ENCODE peak calls at places on chromosomes 7 and 10, in four cellular contexts. One of them, this sample, is unnamed.

GRCh38 chr10:102492983-102493382 is 9.5 kb downstream of the ACTR1A start:
- DNase-seq in D341Med: no peak
- DNase-seq in HFFc6: no peak
- DNase-seq in mucosa of descending colon: no peak
- DNase-seq in this sample: peak; percentile 50

GRCh38 chr7:85041599-85042216 is 145.1 kb downstream of the SEMA3D start:
- DNase-seq in D341Med: peak; percentile 53
- DNase-seq in HFFc6: peak; percentile 64
- DNase-seq in mucosa of descending colon: peak; percentile 55
- DNase-seq in this sample: peak; percentile 64

GRCh38 chr7:31437466-31437865 is 76.4 kb upstream of the ITPRID1 start:
- DNase-seq in D341Med: no peak
- DNase-seq in HFFc6: no peak
- DNase-seq in mucosa of descending colon: no peak
- DNase-seq in this sample: peak; percentile 6

GRCh38 chr7:122136639-122137253 is 7.3 kb downstream of the AASS start:
- DNase-seq in D341Med: no peak
- DNase-seq in HFFc6: no peak
- DNase-seq in mucosa of descending colon: no peak
- DNase-seq in this sample: no peak

GRCh38 chr10:28137907-28138880 is 139.3 kb upstream of the ODAD2 start:
- DNase-seq in D341Med: no peak
- DNase-seq in HFFc6: peak; percentile 93
- DNase-seq in mucosa of descending colon: no peak
- DNase-seq in this sample: no peak

GRCh38 chr7:44193011-44193802 is 4.0 kb upstream of the GCK start:
- DNase-seq in D341Med: no peak
- DNase-seq in HFFc6: no peak
- DNase-seq in mucosa of descending colon: no peak
- DNase-seq in this sample: no peak

GRCh38 chr10:100043344-100043743 is 33.6 kb upstream of the DNMBP start:
- DNase-seq in D341Med: no peak
- DNase-seq in HFFc6: no peak
- DNase-seq in mucosa of descending colon: no peak
- DNase-seq in this sample: no peak

GRCh38 chr10:132811891-132812481 is 26.0 kb upstream of the NKX6-2 start:
- DNase-seq in D341Med: no peak
- DNase-seq in HFFc6: no peak
- DNase-seq in mucosa of descending colon: peak; percentile 7
- DNase-seq in this sample: no peak

GRCh38 chr7:42566981-42567510 is 330.0 kb upstream of the GLI3 start:
- DNase-seq in D341Med: no peak
- DNase-seq in HFFc6: no peak
- DNase-seq in mucosa of descending colon: no peak
- DNase-seq in this sample: no peak

GRCh38 chr10:4241724-4242345 is 456.8 kb upstream of the KLF6 start:
- DNase-seq in D341Med: no peak
- DNase-seq in HFFc6: peak; percentile 97
- DNase-seq in mucosa of descending colon: no peak
- DNase-seq in this sample: no peak

GRCh38 chr7:11237742-11238141 is 264.1 kb downstream of the PHF14 start:
- DNase-seq in D341Med: no peak
- DNase-seq in HFFc6: no peak
- DNase-seq in mucosa of descending colon: peak; percentile 40
- DNase-seq in this sample: peak; percentile 66

GRCh38 chr7:28807396-28807994 is 150.6 kb downstream of the TRIL start:
- DNase-seq in D341Med: no peak
- DNase-seq in HFFc6: no peak
- DNase-seq in mucosa of descending colon: no peak
- DNase-seq in this sample: no peak

GRCh38 chr10:17873946-17874345 is 64.8 kb downstream of the MRC1 start:
- DNase-seq in D341Med: no peak
- DNase-seq in HFFc6: no peak
- DNase-seq in mucosa of descending colon: no peak
- DNase-seq in this sample: no peak

GRCh38 chr7:36309301-36309700 is 80.4 kb upstream of the ANLN start:
- DNase-seq in D341Med: no peak
- DNase-seq in HFFc6: no peak
- DNase-seq in mucosa of descending colon: no peak
- DNase-seq in this sample: no peak

GRCh38 chr10:35005868-35006267 is 84.3 kb downstream of the CUL2 start:
- DNase-seq in D341Med: no peak
- DNase-seq in HFFc6: peak; percentile 98
- DNase-seq in mucosa of descending colon: no peak
- DNase-seq in this sample: no peak

GRCh38 chr7:151014950-151015349 is 9.3 kb downstream of the ATG9B start:
- DNase-seq in D341Med: no peak
- DNase-seq in HFFc6: no peak
- DNase-seq in mucosa of descending colon: no peak
- DNase-seq in this sample: no peak

GRCh38 chr7:75842836-75843446 is 29.3 kb upstream of the CCL24 start:
- DNase-seq in D341Med: no peak
- DNase-seq in HFFc6: peak; percentile 83
- DNase-seq in mucosa of descending colon: no peak
- DNase-seq in this sample: no peak

GRCh38 chr7:12244129-12244528 is 33.0 kb downstream of the TMEM106B start:
- DNase-seq in D341Med: peak; percentile 41
- DNase-seq in HFFc6: no peak
- DNase-seq in mucosa of descending colon: peak; percentile 49
- DNase-seq in this sample: no peak

GRCh38 chr7:4775281-4776159 is at the start of gene AP5Z1:
- DNase-seq in D341Med: peak; percentile 100
- DNase-seq in HFFc6: peak; percentile 89
- DNase-seq in mucosa of descending colon: peak; percentile 96
- DNase-seq in this sample: peak; percentile 85

GRCh38 chr7:2079332-2080068 is 153.2 kb downstream of the MAD1L1 start:
- DNase-seq in D341Med: no peak
- DNase-seq in HFFc6: no peak
- DNase-seq in mucosa of descending colon: peak; percentile 55
- DNase-seq in this sample: no peak

GRCh38 chr10:133274751-133275682 is 1.7 kb downstream of the ADAM8 start:
- DNase-seq in D341Med: no peak
- DNase-seq in HFFc6: no peak
- DNase-seq in mucosa of descending colon: peak; percentile 55
- DNase-seq in this sample: no peak

GRCh38 chr7:116122972-116123595 is 87.3 kb upstream of the TES start:
- DNase-seq in D341Med: peak; percentile 30
- DNase-seq in HFFc6: peak; percentile 38
- DNase-seq in mucosa of descending colon: no peak
- DNase-seq in this sample: peak; percentile 1

GRCh38 chr10:97701438-97702064 is 12.0 kb upstream of the MARVELD1 start:
- DNase-seq in D341Med: peak; percentile 71
- DNase-seq in HFFc6: peak; percentile 74
- DNase-seq in mucosa of descending colon: no peak
- DNase-seq in this sample: peak; percentile 91

GRCh38 chr10:100364735-100365391 is 17.8 kb downstream of the SCD start:
- DNase-seq in D341Med: no peak
- DNase-seq in HFFc6: peak; percentile 70
- DNase-seq in mucosa of descending colon: peak; percentile 91
- DNase-seq in this sample: peak; percentile 47

GRCh38 chr10:84493951-84494848 is 165.8 kb downstream of the CCSER2 start:
- DNase-seq in D341Med: no peak
- DNase-seq in HFFc6: peak; percentile 39
- DNase-seq in mucosa of descending colon: no peak
- DNase-seq in this sample: no peak

GRCh38 chr10:133520193-133520738 is 6.9 kb upstream of the CYP2E1 start:
- DNase-seq in D341Med: peak; percentile 57
- DNase-seq in HFFc6: peak; percentile 38
- DNase-seq in mucosa of descending colon: peak; percentile 93
- DNase-seq in this sample: peak; percentile 3

GRCh38 chr10:60820093-60820769 is 42.0 kb downstream of the CDK1 start:
- DNase-seq in D341Med: no peak
- DNase-seq in HFFc6: peak; percentile 63
- DNase-seq in mucosa of descending colon: no peak
- DNase-seq in this sample: no peak

GRCh38 chr10:93875032-93875358 is 18.8 kb upstream of the SLC35G1 start:
- DNase-seq in D341Med: no peak
- DNase-seq in HFFc6: peak; percentile 24
- DNase-seq in mucosa of descending colon: no peak
- DNase-seq in this sample: no peak

GRCh38 chr7:84535584-84536255 is 341.1 kb upstream of the SEMA3A start:
- DNase-seq in D341Med: no peak
- DNase-seq in HFFc6: no peak
- DNase-seq in mucosa of descending colon: no peak
- DNase-seq in this sample: no peak

GRCh38 chr10:65911431-65911830 is 1014.4 kb upstream of the LRRTM3 start:
- DNase-seq in D341Med: no peak
- DNase-seq in HFFc6: no peak
- DNase-seq in mucosa of descending colon: no peak
- DNase-seq in this sample: no peak

GRCh38 chr7:70457477-70458194 is 674.3 kb upstream of the GALNT17 start:
- DNase-seq in D341Med: no peak
- DNase-seq in HFFc6: no peak
- DNase-seq in mucosa of descending colon: no peak
- DNase-seq in this sample: no peak

GRCh38 chr10:79608505-79609375 is 2.0 kb upstream of the SFTPA1 start:
- DNase-seq in D341Med: peak; percentile 60
- DNase-seq in HFFc6: no peak
- DNase-seq in mucosa of descending colon: peak; percentile 54
- DNase-seq in this sample: peak; percentile 4

GRCh38 chr7:77461246-77461645 is 45.1 kb upstream of the GSAP start:
- DNase-seq in D341Med: no peak
- DNase-seq in HFFc6: no peak
- DNase-seq in mucosa of descending colon: no peak
- DNase-seq in this sample: no peak

GRCh38 chr7:30001953-30002352 is 12.4 kb upstream of the SCRN1 start:
- DNase-seq in D341Med: no peak
- DNase-seq in HFFc6: no peak
- DNase-seq in mucosa of descending colon: no peak
- DNase-seq in this sample: no peak

GRCh38 chr10:79562135-79562756 is 2.0 kb upstream of the SFTPA2 start:
- DNase-seq in D341Med: peak; percentile 71
- DNase-seq in HFFc6: peak; percentile 44
- DNase-seq in mucosa of descending colon: peak; percentile 83
- DNase-seq in this sample: peak; percentile 60

GRCh38 chr7:138208864-138209263 is 132.6 kb downstream of the AKR1D1 start:
- DNase-seq in D341Med: no peak
- DNase-seq in HFFc6: no peak
- DNase-seq in mucosa of descending colon: no peak
- DNase-seq in this sample: no peak

GRCh38 chr7:70647801-70648491 is 484.0 kb upstream of the GALNT17 start:
- DNase-seq in D341Med: no peak
- DNase-seq in HFFc6: no peak
- DNase-seq in mucosa of descending colon: no peak
- DNase-seq in this sample: no peak

This sample was measured in NCI-H510A treated with DMSO at 0.1 percent for 48 hours.